ENCODE peak calls at places on chromosomes 16 and 17, in nine cellular contexts. Y is A549, U is sigmoid colon, K is PC-9, P is WERI-Rb-1, Z is ascending aorta, C is astrocyte of the cerebellum, T is astrocyte of the spinal cord, E is fibroblast of mammary gland. V is an unnamed sample.

GRCh38 chr17:17171186-17171585 is 34.9 kb downstream of the PLD6 start:
- DNase-seq in Y (no peak), U (no peak), K (no peak), P (no peak), Z (no peak), C (no peak), T (no peak), E (no peak), V (no peak)

GRCh38 chr17:69427486-69428197 is 13.1 kb downstream of the MAP2K6 start:
- DNase-seq in Y (no peak), U (no peak), K (no peak), P (no peak), Z (no peak), C (no peak), T (no peak), E (no peak), V (no peak)

GRCh38 chr16:88922114-88922825 is 54.7 kb downstream of the CBFA2T3 start:
- DNase-seq in Y (no peak), U (peak), K (no peak), P (no peak), Z (no peak), C (no peak), T (peak), E (peak), V (no peak)

GRCh38 chr16:4776141-4776705 is 9.3 kb upstream of the ZNF500 start:
- DNase-seq in Y (no peak), U (no peak), K (no peak), P (no peak), Z (no peak), C (no peak), T (no peak), E (no peak), V (no peak)

GRCh38 chr17:2195729-2196128 is 107.9 kb downstream of the SMG6 start:
- DNase-seq in Y (no peak), U (no peak), K (no peak), P (no peak), Z (no peak), C (no peak), T (no peak), E (no peak), V (no peak)

GRCh38 chr16:56330476-56330875 is 94.9 kb downstream of the AMFR start:
- DNase-seq in Y (no peak), U (no peak), K (peak), P (no peak), Z (no peak), C (no peak), T (no peak), E (no peak), V (no peak)

GRCh38 chr16:81415757-81416156 is 28.9 kb upstream of the CMIP start:
- DNase-seq in Y (no peak), U (no peak), K (no peak), P (no peak), Z (no peak), C (no peak), T (no peak), E (no peak), V (no peak)

GRCh38 chr17:78962345-78962983 is 17.3 kb downstream of the LGALS3BP start:
- DNase-seq in Y (no peak), U (no peak), K (peak), P (no peak), Z (no peak), C (no peak), T (no peak), E (peak), V (no peak)

GRCh38 chr17:39648876-39649430 is 12.0 kb downstream of the STARD3 start:
- DNase-seq in Y (no peak), U (no peak), K (no peak), P (no peak), Z (no peak), C (peak), T (peak), E (peak), V (no peak)

GRCh38 chr16:85234310-85235235 is 122.3 kb upstream of the CIBAR2 start:
- DNase-seq in Y (peak), U (peak), K (no peak), P (peak), Z (no peak), C (peak), T (peak), E (peak), V (no peak)

GRCh38 chr17:49576121-49576905 is 642 bp downstream of the NXPH3 start:
- DNase-seq in Y (no peak), U (peak), K (no peak), P (peak), Z (no peak), C (no peak), T (no peak), E (peak), V (no peak)

GRCh38 chr16:17302213-17302612 is 168.5 kb downstream of the XYLT1 start:
- DNase-seq in Y (no peak), U (no peak), K (no peak), P (no peak), Z (no peak), C (no peak), T (no peak), E (no peak), V (no peak)

GRCh38 chr16:30621765-30622164 is 11.6 kb upstream of the ZNF689 start:
- DNase-seq in Y (no peak), U (no peak), K (no peak), P (no peak), Z (no peak), C (peak), T (peak), E (peak), V (peak)

GRCh38 chr17:56994009-56994792 is 16.3 kb downstream of the SCPEP1 start:
- DNase-seq in Y (no peak), U (no peak), K (peak), P (no peak), Z (no peak), C (peak), T (peak), E (peak), V (peak)

GRCh38 chr17:31582151-31582907 is 190.9 kb downstream of the RAB11FIP4 start:
- DNase-seq in Y (no peak), U (peak), K (no peak), P (no peak), Z (peak), C (no peak), T (peak), E (no peak), V (no peak)

GRCh38 chr17:50765454-50766221 is 1.7 kb downstream of the ANKRD40CL start:
- DNase-seq in Y (no peak), U (no peak), K (no peak), P (no peak), Z (no peak), C (no peak), T (no peak), E (no peak), V (no peak)

GRCh38 chr17:50767030-50767429 is 288 bp downstream of the ANKRD40CL start:
- DNase-seq in Y (no peak), U (no peak), K (no peak), P (no peak), Z (no peak), C (no peak), T (no peak), E (no peak), V (no peak)

GRCh38 chr17:50764860-50765259 is 2.5 kb downstream of the ANKRD40CL start:
- DNase-seq in Y (no peak), U (no peak), K (no peak), P (peak), Z (no peak), C (no peak), T (no peak), E (no peak), V (no peak)

GRCh38 chr17:50767446-50767845 is at the start of gene ANKRD40CL:
- DNase-seq in Y (no peak), U (no peak), K (no peak), P (no peak), Z (no peak), C (no peak), T (no peak), E (no peak), V (no peak)

DNA sequence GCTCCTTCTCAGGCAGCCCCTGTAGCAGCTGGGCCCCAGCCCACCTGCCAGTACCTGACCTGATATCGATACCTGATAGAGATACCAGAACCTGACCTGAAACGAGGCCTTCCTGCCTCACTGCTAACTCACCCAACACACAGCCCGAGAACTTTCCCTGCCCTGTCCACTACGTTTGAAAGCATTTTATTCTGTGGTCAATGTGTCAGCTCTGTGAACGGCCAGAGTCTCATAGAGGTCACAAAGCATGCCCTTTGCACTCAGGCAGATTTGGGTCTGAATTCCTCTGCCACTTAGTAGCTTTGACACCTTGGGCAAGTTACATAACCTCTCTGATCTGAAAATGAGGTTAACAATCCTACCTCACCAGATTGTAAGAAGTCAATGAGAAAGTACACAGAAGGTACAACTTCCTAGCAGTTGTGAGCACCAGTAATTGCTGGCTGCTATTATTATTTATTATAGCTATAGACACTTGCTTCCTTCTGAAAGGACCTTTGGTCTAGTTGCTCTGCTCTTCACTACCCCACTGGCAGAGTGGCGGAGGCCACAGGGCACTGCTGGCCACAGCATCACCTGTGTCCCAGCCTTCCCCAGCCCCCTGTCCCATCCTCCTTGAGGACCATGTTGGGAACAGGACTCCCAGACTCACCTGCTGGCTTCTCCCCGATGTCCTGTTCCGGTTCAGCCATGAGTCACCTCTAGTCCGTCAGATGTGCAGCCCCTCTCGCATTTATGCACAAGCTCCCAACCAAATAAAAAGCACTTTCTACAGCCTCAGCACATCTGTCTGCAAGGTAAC is 895 bp downstream of the ANKRD40CL start:
- DNase-seq in Y (no peak), U (no peak), K (peak), P (no peak), Z (no peak), C (no peak), T (no peak), E (peak), V (no peak)
- H3K4me3 ChIP-seq in Y (no peak), U (no peak), K (no peak), P (no peak), Z (no peak), C (no peak), T (no peak), E (no peak), V (no peak)

GRCh38 chr16:35559911-35560636 is 2100.7 kb downstream of the TP53TG3F start:
- DNase-seq in Y (no peak), U (no peak), K (peak), P (no peak), Z (no peak), C (no peak), T (no peak), E (no peak), V (no peak)
- TF ChIP-seq CTCF in Y (no peak), U (no peak), K (peak), P (no peak), Z (no peak), C (no peak), T (no peak), E (no peak), V (no peak)

GRCh38 chr17:7850970-7851437 is 3.9 kb upstream of the TMEM88 start:
- DNase-seq in Y (no peak), U (peak), K (no peak), P (no peak), Z (no peak), C (no peak), T (no peak), E (no peak), V (no peak)
- H3K4me3 ChIP-seq in Y (no peak), U (no peak), K (no peak), P (no peak), Z (no peak), C (no peak), T (no peak), E (no peak), V (no peak)

DNA sequence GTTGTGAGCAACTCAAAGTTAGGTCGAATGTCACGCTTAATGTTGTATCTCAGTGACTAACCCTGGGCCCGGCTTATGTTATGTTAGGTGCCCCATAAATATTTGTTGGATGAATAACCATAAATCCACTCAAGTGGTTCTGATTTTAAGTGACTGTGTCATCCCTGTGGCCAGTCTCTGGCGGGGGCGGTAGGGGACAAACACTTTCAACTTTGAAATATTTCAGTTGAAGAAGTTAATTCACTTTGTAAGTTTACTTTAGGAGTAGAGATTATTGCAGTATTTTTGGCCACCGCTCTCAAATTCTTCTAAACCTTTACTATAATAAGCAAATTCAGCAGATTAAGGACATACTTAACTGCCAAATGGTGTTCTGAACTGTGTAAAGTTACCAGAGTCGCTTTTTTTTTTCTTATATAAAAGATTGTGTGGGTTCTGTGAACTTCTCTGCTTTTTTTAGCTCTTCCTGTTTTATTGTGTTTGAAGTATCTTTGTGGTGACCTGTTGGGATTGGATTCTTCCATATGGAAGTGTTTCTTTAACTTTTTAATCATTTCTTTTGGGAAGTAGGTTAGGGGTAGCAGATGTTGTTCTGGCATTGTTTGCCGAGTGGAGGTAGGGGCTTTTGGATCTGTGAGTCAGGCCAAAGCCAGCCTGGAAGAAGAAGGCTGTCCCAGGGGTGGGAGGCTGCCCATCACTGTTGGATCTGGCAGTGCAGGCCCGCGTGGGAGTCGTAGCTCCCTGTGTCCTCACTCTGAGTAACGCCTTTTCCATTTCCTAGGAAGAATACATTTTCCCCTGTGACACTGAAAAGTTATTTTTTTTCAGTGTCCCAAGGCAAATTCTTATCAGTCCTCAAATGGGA is 61.4 kb upstream of the TBX2 start:
- DNase-seq in Y (peak), U (no peak), K (peak), P (no peak), Z (no peak), C (peak), T (peak), E (peak), V (peak)
- TF ChIP-seq CTCF in Y (no peak), U (no peak), K (no peak), P (no peak), Z (no peak), C (no peak), T (no peak), E (no peak), V (no peak)

GRCh38 chr17:4583796-4584124 is 569 bp upstream of the SMTNL2 start:
- DNase-seq in Y (peak), U (no peak), K (no peak), P (peak), Z (no peak), C (no peak), T (no peak), E (no peak), V (no peak)
- H3K4me3 ChIP-seq in Y (peak), U (peak), K (no peak), P (peak), Z (peak), C (peak), T (no peak), E (no peak), V (no peak)

GRCh38 chr17:45809484-45809883 is 25.4 kb downstream of the CRHR1 start:
- DNase-seq in Y (no peak), U (no peak), K (no peak), P (peak), Z (no peak), C (no peak), T (no peak), E (no peak), V (no peak)

GRCh38 chr17:45808845-45809244 is 24.7 kb downstream of the CRHR1 start:
- DNase-seq in Y (no peak), U (no peak), K (no peak), P (no peak), Z (no peak), C (no peak), T (no peak), E (no peak), V (no peak)

GRCh38 chr17:45813051-45813731 is 29.1 kb downstream of the CRHR1 start:
- DNase-seq in Y (no peak), U (no peak), K (no peak), P (peak), Z (no peak), C (no peak), T (no peak), E (no peak), V (no peak)

GRCh38 chr17:45814622-45815606 is 29.8 kb upstream of the SPPL2C start:
- DNase-seq in Y (no peak), U (no peak), K (no peak), P (peak), Z (no peak), C (no peak), T (no peak), E (no peak), V (no peak)

DNA sequence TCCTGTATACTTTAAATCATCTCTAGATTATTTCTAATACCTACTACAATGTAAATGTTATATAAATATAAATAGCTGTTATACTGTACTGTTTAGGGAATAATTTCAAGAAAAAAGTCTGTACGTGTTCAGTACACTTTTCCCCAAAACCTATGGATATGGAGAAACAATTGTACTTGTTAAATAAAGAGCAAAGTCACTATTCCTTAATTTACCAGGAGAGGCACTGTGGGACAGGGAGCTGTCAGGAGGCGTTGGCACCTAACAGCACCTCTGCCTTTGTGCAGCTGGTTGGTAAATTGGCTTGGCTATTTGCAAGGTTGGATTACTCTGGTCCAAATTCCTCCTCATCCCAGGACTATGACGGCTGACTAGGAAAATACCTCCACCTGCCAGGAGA is 28.0 kb downstream of the CRHR1 start:
- DNase-seq in Y (peak), U (no peak), K (no peak), P (no peak), Z (no peak), C (no peak), T (peak), E (peak), V (no peak)
- TF ChIP-seq CTCF in Y (peak), U (no peak), K (no peak), P (peak), Z (no peak), C (no peak), T (no peak), E (peak), V (peak)

V was measured in AG09309.